ENCODE peak calls at places on chromosomes 13 and 19, in four cellular contexts. M is COR-L47; V is effector CD4-positive, alpha-beta T cell; S is T-helper 2 cell treated with Interferon-gamma antibody and Interleukin-4, amounts not matched to agents 5 μg/mL and 100 μg/mL, for 36 hours. B is an unnamed sample.

GRCh38 chr19:49327878-49328544 is 3.0 kb upstream of the SLC6A16 start:
- DNase-seq in V (peak), S (peak), M (no peak), B (peak)

GRCh38 chr13:28100149-28101121 is at the start of gene FLT3:
- DNase-seq in M (peak), V (peak), S (peak), B (no peak)

GRCh38 chr13:26658972-26659371 is 101.5 kb downstream of the WASF3 start:
- DNase-seq in S (no peak), V (no peak), M (peak), B (no peak)

GRCh38 chr19:11047856-11048255 is 41.4 kb upstream of the LDLR start:
- DNase-seq in S (no peak), V (no peak), M (no peak), B (no peak)

GRCh38 chr13:24892844-24893243 is 128.9 kb downstream of the RNF17 start:
- DNase-seq in V (no peak), S (no peak), M (no peak), B (no peak)

GRCh38 chr19:6849876-6850275 is 37.5 kb upstream of the ADGRE1 start:
- DNase-seq in M (no peak), S (no peak), V (no peak), B (no peak)

GRCh38 chr13:23175920-23176319 is 4.9 kb upstream of the SGCG start:
- DNase-seq in M (peak), S (no peak), V (no peak), B (no peak)

GRCh38 chr19:30406220-30406944 is 34.2 kb downstream of the ZNF536 start:
- DNase-seq in M (no peak), S (no peak), V (no peak), B (peak)

GRCh38 chr13:49655906-49656305 is 27.6 kb downstream of the ARL11 start:
- DNase-seq in S (no peak), V (no peak), M (no peak), B (peak)

B was measured in AG08395.